ENCODE peak calls at places on chromosomes 16 and 17, in ten cellular contexts. One of them, this sample, is unnamed.

GRCh38 chr17:75774988-75775668 is 9.5 kb upstream of the UNK start:
- DNase-seq in left lung: no peak
- DNase-seq in fibroblast of the aortic adventitia: peak; percentile 45
- DNase-seq in endodermal cell: peak; percentile 85
- DNase-seq in mucosa of descending colon: no peak
- DNase-seq in SK-N-SH: peak; percentile 33
- DNase-seq in GM23338: peak; percentile 62
- DNase-seq in mesothelial cell of epicardium: no peak
- DNase-seq in nephron progenitor cell: no peak
- DNase-seq in choroid plexus epithelial cell: peak; percentile 59
- DNase-seq in this sample: no peak

GRCh38 chr17:164536-165235 is 16.8 kb downstream of the DOC2B start:
- DNase-seq in left lung: peak; percentile 72
- DNase-seq in fibroblast of the aortic adventitia: peak; percentile 33
- DNase-seq in endodermal cell: peak; percentile 90
- DNase-seq in mucosa of descending colon: peak; percentile 52
- DNase-seq in SK-N-SH: peak; percentile 88
- DNase-seq in GM23338: peak; percentile 68
- DNase-seq in mesothelial cell of epicardium: no peak
- DNase-seq in nephron progenitor cell: peak; percentile 68
- DNase-seq in choroid plexus epithelial cell: peak; percentile 65
- DNase-seq in this sample: peak; percentile 42

GRCh38 chr17:76480676-76481075 is 13.3 kb downstream of the AANAT start:
- DNase-seq in left lung: no peak
- DNase-seq in fibroblast of the aortic adventitia: no peak
- DNase-seq in endodermal cell: no peak
- DNase-seq in mucosa of descending colon: no peak
- DNase-seq in SK-N-SH: no peak
- DNase-seq in GM23338: no peak
- DNase-seq in mesothelial cell of epicardium: no peak
- DNase-seq in nephron progenitor cell: no peak
- DNase-seq in choroid plexus epithelial cell: peak; percentile 39
- DNase-seq in this sample: no peak

GRCh38 chr16:2085669-2086068 is 37.9 kb downstream of the TSC2 start:
- DNase-seq in left lung: no peak
- DNase-seq in fibroblast of the aortic adventitia: peak; percentile 29
- DNase-seq in endodermal cell: no peak
- DNase-seq in mucosa of descending colon: no peak
- DNase-seq in SK-N-SH: no peak
- DNase-seq in GM23338: no peak
- DNase-seq in mesothelial cell of epicardium: no peak
- DNase-seq in nephron progenitor cell: no peak
- DNase-seq in choroid plexus epithelial cell: peak; percentile 19
- DNase-seq in this sample: peak; percentile 31

GRCh38 chr16:81137012-81137335 is 40.8 kb upstream of the GCSH start:
- DNase-seq in left lung: no peak
- DNase-seq in fibroblast of the aortic adventitia: peak; percentile 47
- DNase-seq in endodermal cell: no peak
- DNase-seq in mucosa of descending colon: peak; percentile 10
- DNase-seq in SK-N-SH: no peak
- DNase-seq in GM23338: no peak
- DNase-seq in mesothelial cell of epicardium: no peak
- DNase-seq in nephron progenitor cell: peak; percentile 29
- DNase-seq in choroid plexus epithelial cell: peak; percentile 58
- DNase-seq in this sample: no peak

GRCh38 chr16:30972872-30973271 is 12.1 kb upstream of the HSD3B7 start:
- DNase-seq in left lung: no peak
- DNase-seq in fibroblast of the aortic adventitia: no peak
- DNase-seq in endodermal cell: peak; percentile 76
- DNase-seq in mucosa of descending colon: no peak
- DNase-seq in SK-N-SH: no peak
- DNase-seq in GM23338: peak; percentile 54
- DNase-seq in mesothelial cell of epicardium: no peak
- DNase-seq in nephron progenitor cell: no peak
- DNase-seq in choroid plexus epithelial cell: peak; percentile 85
- DNase-seq in this sample: no peak

GRCh38 chr16:2033057-2033911 is 6.6 kb downstream of the NHERF2 start:
- DNase-seq in left lung: no peak
- DNase-seq in fibroblast of the aortic adventitia: peak; percentile 61
- DNase-seq in endodermal cell: peak; percentile 68
- DNase-seq in mucosa of descending colon: no peak
- DNase-seq in SK-N-SH: peak; percentile 83
- DNase-seq in GM23338: no peak
- DNase-seq in mesothelial cell of epicardium: peak; percentile 45
- DNase-seq in nephron progenitor cell: peak; percentile 62
- DNase-seq in choroid plexus epithelial cell: peak; percentile 77
- DNase-seq in this sample: no peak

GRCh38 chr16:87297918-87298631 is 19.1 kb downstream of the C16orf95 start:
- DNase-seq in left lung: no peak
- DNase-seq in fibroblast of the aortic adventitia: peak; percentile 22
- DNase-seq in endodermal cell: peak; percentile 89
- DNase-seq in mucosa of descending colon: peak; percentile 47
- DNase-seq in SK-N-SH: peak; percentile 73
- DNase-seq in GM23338: peak; percentile 92
- DNase-seq in mesothelial cell of epicardium: no peak
- DNase-seq in nephron progenitor cell: peak; percentile 79
- DNase-seq in choroid plexus epithelial cell: peak; percentile 50
- DNase-seq in this sample: peak; percentile 39

GRCh38 chr16:80924372-80924978 is 82.2 kb downstream of the CMC2 start:
- DNase-seq in left lung: no peak
- DNase-seq in fibroblast of the aortic adventitia: peak; percentile 56
- DNase-seq in endodermal cell: peak; percentile 95
- DNase-seq in mucosa of descending colon: peak; percentile 85
- DNase-seq in SK-N-SH: peak; percentile 61
- DNase-seq in GM23338: peak; percentile 90
- DNase-seq in mesothelial cell of epicardium: no peak
- DNase-seq in nephron progenitor cell: peak; percentile 64
- DNase-seq in choroid plexus epithelial cell: peak; percentile 69
- DNase-seq in this sample: peak; percentile 34

GRCh38 chr16:57533618-57534336 is 2.6 kb downstream of the CCDC102A start:
- DNase-seq in left lung: peak; percentile 66
- DNase-seq in fibroblast of the aortic adventitia: no peak
- DNase-seq in endodermal cell: peak; percentile 46
- DNase-seq in mucosa of descending colon: peak; percentile 30
- DNase-seq in SK-N-SH: peak; percentile 66
- DNase-seq in GM23338: no peak
- DNase-seq in mesothelial cell of epicardium: no peak
- DNase-seq in nephron progenitor cell: no peak
- DNase-seq in choroid plexus epithelial cell: no peak
- DNase-seq in this sample: no peak

GRCh38 chr17:28551421-28552186 is 820 bp downstream of the UNC119 start:
- DNase-seq in left lung: no peak
- DNase-seq in fibroblast of the aortic adventitia: peak; percentile 27
- DNase-seq in endodermal cell: peak; percentile 73
- DNase-seq in mucosa of descending colon: no peak
- DNase-seq in SK-N-SH: no peak
- DNase-seq in GM23338: no peak
- DNase-seq in mesothelial cell of epicardium: no peak
- DNase-seq in nephron progenitor cell: no peak
- DNase-seq in choroid plexus epithelial cell: peak; percentile 25
- DNase-seq in this sample: no peak

GRCh38 chr16:2196162-2196980 is at the start of gene CASKIN1:
- DNase-seq in left lung: no peak
- DNase-seq in fibroblast of the aortic adventitia: no peak
- DNase-seq in endodermal cell: peak; percentile 71
- DNase-seq in mucosa of descending colon: no peak
- DNase-seq in SK-N-SH: peak; percentile 90
- DNase-seq in GM23338: peak; percentile 69
- DNase-seq in mesothelial cell of epicardium: no peak
- DNase-seq in nephron progenitor cell: peak; percentile 68
- DNase-seq in choroid plexus epithelial cell: peak; percentile 17
- DNase-seq in this sample: no peak

GRCh38 chr17:81927653-81928496 is at the start of gene MAFG:
- DNase-seq in left lung: peak; percentile 98
- DNase-seq in fibroblast of the aortic adventitia: peak; percentile 93
- DNase-seq in endodermal cell: peak; percentile 99
- DNase-seq in mucosa of descending colon: peak; percentile 94
- DNase-seq in SK-N-SH: peak; percentile 100
- DNase-seq in GM23338: peak; percentile 97
- DNase-seq in mesothelial cell of epicardium: peak; percentile 97
- DNase-seq in nephron progenitor cell: peak; percentile 94
- DNase-seq in choroid plexus epithelial cell: peak; percentile 95
- DNase-seq in this sample: peak; percentile 93

GRCh38 chr17:7629939-7630571 is at the start of gene SHBG:
- DNase-seq in left lung: no peak
- DNase-seq in fibroblast of the aortic adventitia: no peak
- DNase-seq in endodermal cell: peak; percentile 47
- DNase-seq in mucosa of descending colon: no peak
- DNase-seq in SK-N-SH: no peak
- DNase-seq in GM23338: no peak
- DNase-seq in mesothelial cell of epicardium: no peak
- DNase-seq in nephron progenitor cell: peak; percentile 30
- DNase-seq in choroid plexus epithelial cell: no peak
- DNase-seq in this sample: no peak

GRCh38 chr17:7632492-7632894 is 2.6 kb downstream of the SHBG start:
- DNase-seq in left lung: no peak
- DNase-seq in fibroblast of the aortic adventitia: peak; percentile 73
- DNase-seq in endodermal cell: peak; percentile 88
- DNase-seq in mucosa of descending colon: peak; percentile 52
- DNase-seq in SK-N-SH: no peak
- DNase-seq in GM23338: peak; percentile 86
- DNase-seq in mesothelial cell of epicardium: no peak
- DNase-seq in nephron progenitor cell: no peak
- DNase-seq in choroid plexus epithelial cell: peak; percentile 75
- DNase-seq in this sample: peak; percentile 69

GRCh38 chr17:7631398-7632380 is 1.8 kb downstream of the SHBG start:
- DNase-seq in left lung: no peak
- DNase-seq in fibroblast of the aortic adventitia: no peak
- DNase-seq in endodermal cell: no peak
- DNase-seq in mucosa of descending colon: no peak
- DNase-seq in SK-N-SH: peak; percentile 62
- DNase-seq in GM23338: no peak
- DNase-seq in mesothelial cell of epicardium: no peak
- DNase-seq in nephron progenitor cell: no peak
- DNase-seq in choroid plexus epithelial cell: no peak
- DNase-seq in this sample: no peak

GRCh38 chr17:7634384-7634783 is 4.4 kb downstream of the SHBG start:
- DNase-seq in left lung: no peak
- DNase-seq in fibroblast of the aortic adventitia: peak; percentile 45
- DNase-seq in endodermal cell: peak; percentile 97
- DNase-seq in mucosa of descending colon: peak; percentile 51
- DNase-seq in SK-N-SH: peak; percentile 89
- DNase-seq in GM23338: peak; percentile 91
- DNase-seq in mesothelial cell of epicardium: no peak
- DNase-seq in nephron progenitor cell: peak; percentile 84
- DNase-seq in choroid plexus epithelial cell: peak; percentile 61
- DNase-seq in this sample: peak; percentile 55

GRCh38 chr17:7633093-7633492 is 3.2 kb downstream of the SHBG start:
- DNase-seq in left lung: no peak
- DNase-seq in fibroblast of the aortic adventitia: no peak
- DNase-seq in endodermal cell: peak; percentile 69
- DNase-seq in mucosa of descending colon: no peak
- DNase-seq in SK-N-SH: no peak
- DNase-seq in GM23338: peak; percentile 51
- DNase-seq in mesothelial cell of epicardium: no peak
- DNase-seq in nephron progenitor cell: no peak
- DNase-seq in choroid plexus epithelial cell: no peak
- DNase-seq in this sample: no peak
- TF ChIP-seq CTCF in left lung: no peak
- TF ChIP-seq CTCF in fibroblast of the aortic adventitia: no peak
- TF ChIP-seq CTCF in endodermal cell: no peak
- TF ChIP-seq CTCF in mucosa of descending colon: no peak
- TF ChIP-seq CTCF in SK-N-SH: no peak
- TF ChIP-seq CTCF in GM23338: peak; percentile 10
- TF ChIP-seq CTCF in mesothelial cell of epicardium: no peak
- TF ChIP-seq CTCF in nephron progenitor cell: no peak
- TF ChIP-seq CTCF in choroid plexus epithelial cell: peak; percentile 9
- TF ChIP-seq CTCF in this sample: no peak

GRCh38 chr16:29842732-29843346 is 20.2 kb downstream of the CDIPT start:
- DNase-seq in left lung: no peak
- DNase-seq in fibroblast of the aortic adventitia: no peak
- DNase-seq in endodermal cell: no peak
- DNase-seq in mucosa of descending colon: no peak
- DNase-seq in SK-N-SH: no peak
- DNase-seq in GM23338: no peak
- DNase-seq in mesothelial cell of epicardium: no peak
- DNase-seq in nephron progenitor cell: no peak
- DNase-seq in choroid plexus epithelial cell: peak; percentile 22
- DNase-seq in this sample: no peak

GRCh38 chr16:29845656-29846055 is 17.4 kb downstream of the CDIPT start:
- DNase-seq in left lung: peak; percentile 84
- DNase-seq in fibroblast of the aortic adventitia: no peak
- DNase-seq in endodermal cell: no peak
- DNase-seq in mucosa of descending colon: no peak
- DNase-seq in SK-N-SH: no peak
- DNase-seq in GM23338: no peak
- DNase-seq in mesothelial cell of epicardium: no peak
- DNase-seq in nephron progenitor cell: no peak
- DNase-seq in choroid plexus epithelial cell: no peak
- DNase-seq in this sample: no peak

GRCh38 chr16:29841631-29842030 is 21.4 kb downstream of the MVP start:
- DNase-seq in left lung: no peak
- DNase-seq in fibroblast of the aortic adventitia: no peak
- DNase-seq in endodermal cell: no peak
- DNase-seq in mucosa of descending colon: no peak
- DNase-seq in SK-N-SH: no peak
- DNase-seq in GM23338: no peak
- DNase-seq in mesothelial cell of epicardium: no peak
- DNase-seq in nephron progenitor cell: no peak
- DNase-seq in choroid plexus epithelial cell: no peak
- DNase-seq in this sample: no peak

GRCh38 chr16:29844575-29845331 is 18.3 kb downstream of the CDIPT start:
- DNase-seq in left lung: peak; percentile 85
- DNase-seq in fibroblast of the aortic adventitia: peak; percentile 69
- DNase-seq in endodermal cell: no peak
- DNase-seq in mucosa of descending colon: no peak
- DNase-seq in SK-N-SH: no peak
- DNase-seq in GM23338: no peak
- DNase-seq in mesothelial cell of epicardium: no peak
- DNase-seq in nephron progenitor cell: no peak
- DNase-seq in choroid plexus epithelial cell: peak; percentile 33
- DNase-seq in this sample: no peak

GRCh38 chr16:29843942-29844341 is 19.1 kb downstream of the CDIPT start:
- DNase-seq in left lung: no peak
- DNase-seq in fibroblast of the aortic adventitia: no peak
- DNase-seq in endodermal cell: no peak
- DNase-seq in mucosa of descending colon: no peak
- DNase-seq in SK-N-SH: no peak
- DNase-seq in GM23338: no peak
- DNase-seq in mesothelial cell of epicardium: no peak
- DNase-seq in nephron progenitor cell: no peak
- DNase-seq in choroid plexus epithelial cell: no peak
- DNase-seq in this sample: no peak
- TF ChIP-seq CTCF in left lung: no peak
- TF ChIP-seq CTCF in fibroblast of the aortic adventitia: no peak
- TF ChIP-seq CTCF in endodermal cell: no peak
- TF ChIP-seq CTCF in mucosa of descending colon: no peak
- TF ChIP-seq CTCF in SK-N-SH: no peak
- TF ChIP-seq CTCF in GM23338: no peak
- TF ChIP-seq CTCF in mesothelial cell of epicardium: no peak
- TF ChIP-seq CTCF in nephron progenitor cell: no peak
- TF ChIP-seq CTCF in choroid plexus epithelial cell: no peak
- TF ChIP-seq CTCF in this sample: no peak

GRCh38 chr16:84650062-84650991 is 2.0 kb downstream of the KLHL36 start:
- DNase-seq in left lung: no peak
- DNase-seq in fibroblast of the aortic adventitia: peak; percentile 60
- DNase-seq in endodermal cell: no peak
- DNase-seq in mucosa of descending colon: no peak
- DNase-seq in SK-N-SH: no peak
- DNase-seq in GM23338: no peak
- DNase-seq in mesothelial cell of epicardium: no peak
- DNase-seq in nephron progenitor cell: no peak
- DNase-seq in choroid plexus epithelial cell: peak; percentile 29
- DNase-seq in this sample: no peak
- TF ChIP-seq CTCF in left lung: no peak
- TF ChIP-seq CTCF in fibroblast of the aortic adventitia: no peak
- TF ChIP-seq CTCF in endodermal cell: no peak
- TF ChIP-seq CTCF in mucosa of descending colon: no peak
- TF ChIP-seq CTCF in SK-N-SH: no peak
- TF ChIP-seq CTCF in GM23338: no peak
- TF ChIP-seq CTCF in mesothelial cell of epicardium: no peak
- TF ChIP-seq CTCF in nephron progenitor cell: no peak
- TF ChIP-seq CTCF in choroid plexus epithelial cell: no peak
- TF ChIP-seq CTCF in this sample: no peak

GRCh38 chr17:42322382-42323267 is 34.3 kb downstream of the STAT5A start:
- DNase-seq in left lung: peak; percentile 92
- DNase-seq in fibroblast of the aortic adventitia: peak; percentile 95
- DNase-seq in endodermal cell: peak; percentile 100
- DNase-seq in mucosa of descending colon: peak; percentile 99
- DNase-seq in SK-N-SH: peak; percentile 90
- DNase-seq in GM23338: peak; percentile 98
- DNase-seq in mesothelial cell of epicardium: peak; percentile 86
- DNase-seq in nephron progenitor cell: peak; percentile 97
- DNase-seq in choroid plexus epithelial cell: peak; percentile 96
- DNase-seq in this sample: peak; percentile 93
- TF ChIP-seq CTCF in left lung: peak; percentile 96
- TF ChIP-seq CTCF in fibroblast of the aortic adventitia: peak; percentile 99
- TF ChIP-seq CTCF in endodermal cell: peak; percentile 100
- TF ChIP-seq CTCF in mucosa of descending colon: peak; percentile 97
- TF ChIP-seq CTCF in SK-N-SH: peak; percentile 99
- TF ChIP-seq CTCF in GM23338: peak; percentile 100
- TF ChIP-seq CTCF in mesothelial cell of epicardium: peak; percentile 97
- TF ChIP-seq CTCF in nephron progenitor cell: peak; percentile 99
- TF ChIP-seq CTCF in choroid plexus epithelial cell: peak; percentile 100
- TF ChIP-seq CTCF in this sample: peak; percentile 99

This sample was measured in MCF 10A.